ENCODE peak calls at places on chromosome 10, in seven cellular contexts. P is PC-3, Z is upper lobe of right lung, S is cardiac fibroblast, C is astrocyte of the spinal cord, D is upper lobe of left lung, F is OCI-LY7. J is an unnamed sample.

GRCh38 chr10:129972145-129972965 is 8.3 kb upstream of the EBF3 start:
- DNase-seq in F (no peak), Z (no peak), D (peak; percentile 83), C (no peak), S (peak; percentile 14), P (no peak), J (no peak)

GRCh38 chr10:22681783-22682183 is 32.6 kb downstream of the PIP4K2A start:
- DNase-seq in F (no peak), C (peak; percentile 77), D (no peak), P (peak; percentile 83), Z (no peak), S (peak; percentile 88), J (peak; percentile 75)

GRCh38 chr10:124721295-124722052 is 22.7 kb downstream of the FAM53B start:
- DNase-seq in D (no peak), S (peak; percentile 56), P (no peak), C (no peak), F (no peak), Z (peak; percentile 60), J (no peak)

GRCh38 chr10:88781206-88781605 is 21.3 kb upstream of the LIPM start:
- DNase-seq in P (no peak), F (no peak), C (no peak), Z (no peak), S (peak; percentile 22), D (no peak), J (no peak)

GRCh38 chr10:15324611-15325010 is 46.5 kb downstream of the FAM171A1 start:
- DNase-seq in D (no peak), P (no peak), S (no peak), F (no peak), C (peak; percentile 65), Z (no peak), J (no peak)

GRCh38 chr10:9296206-9296605 is 1241.7 kb downstream of the GATA3 start:
- DNase-seq in F (no peak), S (no peak), Z (no peak), D (no peak), P (no peak), C (no peak), J (no peak)

GRCh38 chr10:123858907-123859650 is 32.5 kb downstream of the CPXM2 start:
- DNase-seq in P (no peak), D (no peak), S (no peak), F (no peak), Z (no peak), C (no peak), J (no peak)

GRCh38 chr10:29773675-29774091 is 138.9 kb upstream of the SVIL start:
- DNase-seq in Z (no peak), P (no peak), S (no peak), F (no peak), C (no peak), D (no peak), J (no peak)

GRCh38 chr10:92241158-92241500 is 49.7 kb downstream of the CPEB3 start:
- DNase-seq in Z (no peak), F (no peak), C (no peak), S (no peak), P (no peak), D (no peak), J (peak; percentile 19)

GRCh38 chr10:11176746-11177145 is 159.1 kb downstream of the CELF2 start:
- DNase-seq in P (no peak), C (no peak), S (no peak), D (no peak), Z (no peak), F (peak; percentile 43), J (peak; percentile 76)

GRCh38 chr10:93821051-93821772 is 63.5 kb downstream of the LGI1 start:
- DNase-seq in F (peak; percentile 17), C (peak; percentile 55), Z (no peak), D (no peak), P (peak; percentile 63), S (peak; percentile 68), J (no peak)

GRCh38 chr10:76202777-76203176 is 771.4 kb downstream of the LRMDA start:
- DNase-seq in D (no peak), C (peak; percentile 62), F (no peak), Z (no peak), S (peak; percentile 70), P (no peak), J (no peak)

GRCh38 chr10:131831561-131831960 is 69.2 kb upstream of the PPP2R2D start:
- DNase-seq in P (no peak), C (no peak), Z (peak; percentile 51), F (no peak), S (no peak), D (peak; percentile 58), J (no peak)

GRCh38 chr10:132449826-132450211 is 52.8 kb downstream of the PWWP2B start:
- DNase-seq in F (no peak), P (no peak), Z (no peak), C (no peak), S (no peak), D (no peak), J (no peak)

GRCh38 chr10:86254526-86255174 is 111.9 kb downstream of the GRID1 start:
- DNase-seq in S (no peak), P (peak; percentile 13), D (peak; percentile 52), F (no peak), C (no peak), Z (peak; percentile 40), J (no peak)

GRCh38 chr10:72038458-72039001 is 49.8 kb downstream of the SPOCK2 start:
- DNase-seq in C (no peak), F (no peak), S (peak; percentile 23), D (no peak), P (no peak), Z (no peak), J (no peak)

GRCh38 chr10:91597397-91597881 is 35.4 kb downstream of the PPP1R3C start:
- DNase-seq in P (no peak), C (peak; percentile 51), Z (no peak), S (no peak), F (no peak), D (peak; percentile 16), J (no peak)

GRCh38 chr10:79149345-79149661 is 80.5 kb downstream of the ZMIZ1 start:
- DNase-seq in S (no peak), D (no peak), C (no peak), F (no peak), P (no peak), Z (no peak), J (no peak)

GRCh38 chr10:132354356-132355094 is 22.5 kb downstream of the LRRC27 start:
- DNase-seq in P (no peak), S (no peak), F (no peak), D (no peak), C (no peak), Z (peak; percentile 60), J (no peak)

GRCh38 chr10:35300063-35300699 is 36.1 kb upstream of the CCNY start:
- DNase-seq in D (no peak), F (no peak), Z (no peak), P (peak; percentile 99), C (peak; percentile 55), S (peak; percentile 95), J (no peak)

GRCh38 chr10:35306852-35307251 is 29.5 kb upstream of the CCNY start:
- DNase-seq in S (peak; percentile 42), D (no peak), P (peak; percentile 99), F (no peak), Z (peak; percentile 67), C (no peak), J (peak; percentile 8)

GRCh38 chr10:35307297-35307696 is 29.0 kb upstream of the CCNY start:
- DNase-seq in P (peak; percentile 100), Z (no peak), F (no peak), C (peak; percentile 36), D (no peak), S (peak; percentile 43), J (no peak)

GRCh38 chr10:35308809-35309208 is 27.5 kb upstream of the CCNY start:
- DNase-seq in F (no peak), C (no peak), P (no peak), D (no peak), S (no peak), Z (no peak), J (no peak)

GRCh38 chr10:35304649-35305048 is 31.7 kb upstream of the CCNY start:
- DNase-seq in C (no peak), F (peak; percentile 7), S (no peak), P (peak; percentile 36), D (no peak), Z (no peak), J (peak; percentile 19)
- TF ChIP-seq CTCF in C (no peak), F (peak; percentile 41), S (no peak), P (peak; percentile 56), D (no peak), Z (no peak), J (no peak)

DNA sequence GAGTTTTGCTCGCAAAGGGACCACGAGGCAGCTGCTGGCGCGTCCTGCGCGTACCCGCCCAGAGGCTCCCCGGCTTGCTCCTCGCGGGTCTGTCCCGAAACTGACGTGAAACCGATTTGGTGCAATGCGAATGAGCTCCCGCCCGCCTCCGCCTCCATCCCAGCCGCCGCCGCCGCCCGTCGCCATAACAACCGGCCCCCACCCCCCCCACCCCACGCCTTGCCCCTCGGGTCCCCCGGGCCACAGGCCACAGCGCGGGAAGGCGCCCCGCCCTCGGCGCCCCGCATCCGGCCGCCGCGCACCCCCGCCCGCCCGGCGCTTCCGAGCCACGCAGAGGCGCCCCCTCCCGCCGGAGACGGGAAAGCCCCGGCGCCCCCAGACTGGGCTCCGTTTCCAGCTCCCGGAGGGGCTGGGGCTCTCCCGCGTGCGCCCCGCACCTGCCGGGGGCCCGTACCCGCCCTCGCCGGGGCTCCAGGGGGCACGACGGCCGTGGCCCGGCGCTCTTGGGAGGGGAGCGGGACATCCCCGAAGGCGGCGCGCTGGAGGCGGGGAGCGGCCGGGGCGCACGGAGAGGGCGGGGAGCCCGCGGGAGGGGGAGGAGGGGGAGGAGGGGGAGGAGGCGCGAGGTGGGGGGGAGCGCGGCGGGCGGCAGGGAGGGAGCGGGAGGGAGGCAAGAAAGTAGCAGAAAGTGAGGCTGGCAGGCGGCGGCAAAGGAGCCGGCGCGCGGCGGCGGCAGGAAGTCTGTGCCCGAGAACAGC is at the start of gene CAMK1D:
- DNase-seq in S (peak; percentile 56), D (peak; percentile 97), P (peak; percentile 32), C (peak; percentile 85), F (peak; percentile 90), Z (peak; percentile 90), J (peak; percentile 91)
- TF ChIP-seq CTCF in S (no peak), D (peak; percentile 22), P (no peak), C (peak; percentile 32), F (peak; percentile 52), Z (peak; percentile 14), J (no peak)

DNA sequence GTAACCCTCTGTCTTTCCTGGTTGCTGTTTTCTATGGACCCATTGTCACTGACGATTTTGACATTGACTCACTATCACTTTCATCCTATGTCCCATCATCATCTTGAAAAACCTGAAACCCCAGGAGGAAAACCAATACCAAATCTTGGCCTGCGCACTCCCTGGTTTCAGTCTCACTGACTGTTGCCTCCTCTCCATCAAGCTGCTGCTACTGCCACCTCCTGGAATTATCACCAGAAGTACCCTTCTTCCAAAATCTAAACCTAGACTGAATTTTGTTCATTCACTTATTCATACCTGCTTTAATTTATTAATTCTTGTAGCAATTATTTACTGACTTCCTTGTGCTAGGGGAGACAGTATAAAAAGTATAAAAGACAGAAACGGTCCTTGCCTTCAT is 44.5 kb upstream of the ACBD5 start:
- DNase-seq in C (peak; percentile 5), F (peak; percentile 11), Z (no peak), S (peak; percentile 15), D (no peak), P (peak; percentile 45), J (peak; percentile 59)
- TF ChIP-seq CTCF in C (peak; percentile 22), F (peak; percentile 54), Z (peak; percentile 36), S (no peak), D (no peak), P (peak; percentile 54), J (no peak)

DNA sequence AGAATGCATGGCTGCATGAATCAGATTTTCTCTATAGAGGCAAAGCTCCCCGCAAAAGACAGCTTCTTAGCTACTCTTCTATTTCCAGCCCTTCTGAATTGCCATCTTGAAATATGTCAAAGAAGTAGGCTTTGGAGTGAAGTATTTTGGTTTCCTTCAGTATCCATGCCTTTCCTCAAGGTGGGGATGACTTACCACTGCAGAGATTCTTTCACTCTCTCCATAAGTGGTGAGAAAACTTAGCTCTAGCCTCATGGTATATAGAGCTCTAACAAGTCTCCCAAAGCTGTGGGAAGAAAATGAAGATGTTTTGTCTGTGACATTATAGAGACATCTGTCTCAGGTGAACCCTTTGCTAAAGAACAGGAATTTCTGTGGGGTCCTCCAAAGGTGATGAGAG is 89.6 kb upstream of the ITGB1 start:
- DNase-seq in P (peak; percentile 23), S (no peak), C (no peak), Z (no peak), D (no peak), F (peak; percentile 12), J (no peak)
- TF ChIP-seq CTCF in P (peak; percentile 15), S (no peak), C (no peak), Z (no peak), D (no peak), F (no peak), J (no peak)

J was measured in activated CD8-positive, alpha-beta T cell treated with anti-CD3 and anti-CD28 coated beads for 36 hours.